ENCODE peak calls at places on chromosomes 5 and 9, in seven cellular contexts. One of them, this sample, is unnamed.

GRCh38 chr5:127306036-127306435 is 15.4 kb downstream of the MEGF10 start:
- DNase-seq in endothelial cell: no peak
- DNase-seq in fibroblast of pulmonary artery: no peak
- DNase-seq in heart right ventricle: no peak
- DNase-seq in choroid plexus epithelial cell: no peak
- DNase-seq in dorsolateral prefrontal cortex: no peak
- DNase-seq in HFF-Myc: no peak
- DNase-seq in this sample: no peak

GRCh38 chr9:13386935-13387667 is 107.6 kb upstream of the MPDZ start:
- DNase-seq in endothelial cell: no peak
- DNase-seq in fibroblast of pulmonary artery: peak
- DNase-seq in heart right ventricle: no peak
- DNase-seq in choroid plexus epithelial cell: peak
- DNase-seq in dorsolateral prefrontal cortex: no peak
- DNase-seq in HFF-Myc: no peak
- DNase-seq in this sample: peak

GRCh38 chr5:16311666-16312065 is 132.1 kb upstream of the MARCHF11 start:
- DNase-seq in endothelial cell: no peak
- DNase-seq in fibroblast of pulmonary artery: no peak
- DNase-seq in heart right ventricle: no peak
- DNase-seq in choroid plexus epithelial cell: no peak
- DNase-seq in dorsolateral prefrontal cortex: no peak
- DNase-seq in HFF-Myc: no peak
- DNase-seq in this sample: no peak

GRCh38 chr5:79077680-79078365 is 8.3 kb downstream of the BHMT2 start:
- DNase-seq in endothelial cell: no peak
- DNase-seq in fibroblast of pulmonary artery: no peak
- DNase-seq in heart right ventricle: no peak
- DNase-seq in choroid plexus epithelial cell: no peak
- DNase-seq in dorsolateral prefrontal cortex: no peak
- DNase-seq in HFF-Myc: no peak
- DNase-seq in this sample: peak

GRCh38 chr9:10843151-10843550 is 230.3 kb upstream of the PTPRD start:
- DNase-seq in endothelial cell: no peak
- DNase-seq in fibroblast of pulmonary artery: no peak
- DNase-seq in heart right ventricle: no peak
- DNase-seq in choroid plexus epithelial cell: no peak
- DNase-seq in dorsolateral prefrontal cortex: no peak
- DNase-seq in HFF-Myc: no peak
- DNase-seq in this sample: no peak

GRCh38 chr5:125412561-125413535 is 666.4 kb upstream of the ZNF608 start:
- DNase-seq in endothelial cell: peak
- DNase-seq in fibroblast of pulmonary artery: peak
- DNase-seq in heart right ventricle: peak
- DNase-seq in choroid plexus epithelial cell: peak
- DNase-seq in dorsolateral prefrontal cortex: peak
- DNase-seq in HFF-Myc: peak
- DNase-seq in this sample: peak

GRCh38 chr5:80937591-80937990 is 22.6 kb upstream of the RASGRF2 start:
- DNase-seq in endothelial cell: no peak
- DNase-seq in fibroblast of pulmonary artery: no peak
- DNase-seq in heart right ventricle: no peak
- DNase-seq in choroid plexus epithelial cell: no peak
- DNase-seq in dorsolateral prefrontal cortex: no peak
- DNase-seq in HFF-Myc: no peak
- DNase-seq in this sample: no peak

GRCh38 chr9:133351526-133351907 is 3.5 kb downstream of the RPL7A start:
- DNase-seq in endothelial cell: no peak
- DNase-seq in fibroblast of pulmonary artery: no peak
- DNase-seq in heart right ventricle: no peak
- DNase-seq in choroid plexus epithelial cell: no peak
- DNase-seq in dorsolateral prefrontal cortex: no peak
- DNase-seq in HFF-Myc: no peak
- DNase-seq in this sample: peak

GRCh38 chr5:178113141-178113787 is at the start of gene N4BP3:
- DNase-seq in endothelial cell: peak
- DNase-seq in fibroblast of pulmonary artery: peak
- DNase-seq in heart right ventricle: peak
- DNase-seq in choroid plexus epithelial cell: peak
- DNase-seq in dorsolateral prefrontal cortex: peak
- DNase-seq in HFF-Myc: no peak
- DNase-seq in this sample: peak

GRCh38 chr5:180633283-180634177 is 15.9 kb downstream of the FLT4 start:
- DNase-seq in endothelial cell: no peak
- DNase-seq in fibroblast of pulmonary artery: no peak
- DNase-seq in heart right ventricle: no peak
- DNase-seq in choroid plexus epithelial cell: no peak
- DNase-seq in dorsolateral prefrontal cortex: no peak
- DNase-seq in HFF-Myc: no peak
- DNase-seq in this sample: no peak

GRCh38 chr9:93825348-93826115 is 129.6 kb downstream of the BARX1 start:
- DNase-seq in endothelial cell: no peak
- DNase-seq in fibroblast of pulmonary artery: no peak
- DNase-seq in heart right ventricle: no peak
- DNase-seq in choroid plexus epithelial cell: no peak
- DNase-seq in dorsolateral prefrontal cortex: no peak
- DNase-seq in HFF-Myc: no peak
- DNase-seq in this sample: peak

GRCh38 chr9:132465131-132465635 is 55.2 kb downstream of the CFAP77 start:
- DNase-seq in endothelial cell: no peak
- DNase-seq in fibroblast of pulmonary artery: no peak
- DNase-seq in heart right ventricle: no peak
- DNase-seq in choroid plexus epithelial cell: no peak
- DNase-seq in dorsolateral prefrontal cortex: no peak
- DNase-seq in HFF-Myc: no peak
- DNase-seq in this sample: no peak

GRCh38 chr5:105708442-105708841 is 1962.3 kb downstream of the EFNA5 start:
- DNase-seq in endothelial cell: no peak
- DNase-seq in fibroblast of pulmonary artery: no peak
- DNase-seq in heart right ventricle: no peak
- DNase-seq in choroid plexus epithelial cell: no peak
- DNase-seq in dorsolateral prefrontal cortex: no peak
- DNase-seq in HFF-Myc: no peak
- DNase-seq in this sample: no peak

GRCh38 chr5:17185776-17186175 is 31.7 kb upstream of the BASP1 start:
- DNase-seq in endothelial cell: no peak
- DNase-seq in fibroblast of pulmonary artery: peak
- DNase-seq in heart right ventricle: no peak
- DNase-seq in choroid plexus epithelial cell: peak
- DNase-seq in dorsolateral prefrontal cortex: no peak
- DNase-seq in HFF-Myc: no peak
- DNase-seq in this sample: peak

GRCh38 chr9:4137234-4137633 is 162.6 kb downstream of the GLIS3 start:
- DNase-seq in endothelial cell: no peak
- DNase-seq in fibroblast of pulmonary artery: peak
- DNase-seq in heart right ventricle: no peak
- DNase-seq in choroid plexus epithelial cell: peak
- DNase-seq in dorsolateral prefrontal cortex: no peak
- DNase-seq in HFF-Myc: peak
- DNase-seq in this sample: peak

GRCh38 chr5:127396490-127397155 is 106.0 kb downstream of the MEGF10 start:
- DNase-seq in endothelial cell: no peak
- DNase-seq in fibroblast of pulmonary artery: no peak
- DNase-seq in heart right ventricle: no peak
- DNase-seq in choroid plexus epithelial cell: no peak
- DNase-seq in dorsolateral prefrontal cortex: no peak
- DNase-seq in HFF-Myc: no peak
- DNase-seq in this sample: peak

GRCh38 chr5:131217791-131218190 is 46.1 kb upstream of the CDC42SE2 start:
- DNase-seq in endothelial cell: no peak
- DNase-seq in fibroblast of pulmonary artery: no peak
- DNase-seq in heart right ventricle: no peak
- DNase-seq in choroid plexus epithelial cell: no peak
- DNase-seq in dorsolateral prefrontal cortex: no peak
- DNase-seq in HFF-Myc: no peak
- DNase-seq in this sample: no peak

GRCh38 chr5:20538341-20538740 is 550.3 kb upstream of the CDH18 start:
- DNase-seq in endothelial cell: no peak
- DNase-seq in fibroblast of pulmonary artery: no peak
- DNase-seq in heart right ventricle: no peak
- DNase-seq in choroid plexus epithelial cell: no peak
- DNase-seq in dorsolateral prefrontal cortex: no peak
- DNase-seq in HFF-Myc: no peak
- DNase-seq in this sample: no peak

GRCh38 chr5:171601266-171601881 is 181.9 kb downstream of the FGF18 start:
- DNase-seq in endothelial cell: no peak
- DNase-seq in fibroblast of pulmonary artery: no peak
- DNase-seq in heart right ventricle: no peak
- DNase-seq in choroid plexus epithelial cell: no peak
- DNase-seq in dorsolateral prefrontal cortex: no peak
- DNase-seq in HFF-Myc: no peak
- DNase-seq in this sample: no peak

GRCh38 chr5:170638454-170639220 is 134.8 kb downstream of the KCNIP1 start:
- DNase-seq in endothelial cell: peak
- DNase-seq in fibroblast of pulmonary artery: peak
- DNase-seq in heart right ventricle: peak
- DNase-seq in choroid plexus epithelial cell: peak
- DNase-seq in dorsolateral prefrontal cortex: peak
- DNase-seq in HFF-Myc: no peak
- DNase-seq in this sample: peak

GRCh38 chr5:6039111-6039510 is 339.2 kb downstream of the MED10 start:
- DNase-seq in endothelial cell: no peak
- DNase-seq in fibroblast of pulmonary artery: no peak
- DNase-seq in heart right ventricle: no peak
- DNase-seq in choroid plexus epithelial cell: no peak
- DNase-seq in dorsolateral prefrontal cortex: no peak
- DNase-seq in HFF-Myc: no peak
- DNase-seq in this sample: no peak

GRCh38 chr5:91079037-91079436 is 304.1 kb downstream of the ARRDC3 start:
- DNase-seq in endothelial cell: no peak
- DNase-seq in fibroblast of pulmonary artery: peak
- DNase-seq in heart right ventricle: no peak
- DNase-seq in choroid plexus epithelial cell: peak
- DNase-seq in dorsolateral prefrontal cortex: no peak
- DNase-seq in HFF-Myc: no peak
- DNase-seq in this sample: no peak

DNA sequence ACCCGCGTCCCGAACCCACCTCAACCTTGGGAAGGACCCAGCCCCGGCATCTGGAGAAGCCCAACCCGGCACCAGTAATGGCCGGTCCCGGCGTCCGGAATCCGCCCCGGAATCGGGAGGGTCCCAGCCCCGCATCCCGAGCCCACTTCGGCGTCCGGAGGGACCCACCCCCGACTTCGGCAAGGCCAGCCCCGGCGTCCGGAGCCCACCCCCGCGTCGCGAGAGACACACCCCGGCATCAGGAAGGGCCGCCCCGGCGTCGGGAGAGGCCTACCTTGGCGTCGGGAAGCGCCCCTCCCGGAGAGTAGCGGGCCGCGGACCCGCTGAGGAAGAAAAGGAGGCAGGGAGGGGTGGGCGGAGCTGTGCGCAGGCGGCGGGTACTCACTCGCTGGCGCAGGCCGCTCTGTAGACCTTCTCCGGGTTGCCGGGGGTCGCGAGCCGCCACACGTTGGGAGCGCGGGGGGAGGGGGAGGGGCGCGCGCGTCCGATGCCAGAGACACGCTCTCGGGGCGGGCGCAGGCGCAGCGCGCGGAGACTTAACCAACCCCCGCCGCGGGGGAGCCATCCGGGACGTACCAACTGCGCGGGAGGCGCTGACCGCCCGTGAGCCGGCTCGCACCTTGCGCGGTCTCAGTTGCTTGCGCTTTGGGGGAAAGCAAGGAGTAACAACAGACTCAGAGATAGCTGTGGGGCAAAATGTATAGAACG is at the start of gene UIMC1:
- DNase-seq in endothelial cell: peak
- DNase-seq in fibroblast of pulmonary artery: peak
- DNase-seq in heart right ventricle: peak
- DNase-seq in choroid plexus epithelial cell: peak
- DNase-seq in dorsolateral prefrontal cortex: peak
- DNase-seq in HFF-Myc: peak
- DNase-seq in this sample: peak
- TF ChIP-seq CTCF in endothelial cell: no peak
- TF ChIP-seq CTCF in fibroblast of pulmonary artery: no peak
- TF ChIP-seq CTCF in heart right ventricle: no peak
- TF ChIP-seq CTCF in choroid plexus epithelial cell: no peak
- TF ChIP-seq CTCF in dorsolateral prefrontal cortex: no peak
- TF ChIP-seq CTCF in HFF-Myc: no peak
- TF ChIP-seq CTCF in this sample: no peak

DNA sequence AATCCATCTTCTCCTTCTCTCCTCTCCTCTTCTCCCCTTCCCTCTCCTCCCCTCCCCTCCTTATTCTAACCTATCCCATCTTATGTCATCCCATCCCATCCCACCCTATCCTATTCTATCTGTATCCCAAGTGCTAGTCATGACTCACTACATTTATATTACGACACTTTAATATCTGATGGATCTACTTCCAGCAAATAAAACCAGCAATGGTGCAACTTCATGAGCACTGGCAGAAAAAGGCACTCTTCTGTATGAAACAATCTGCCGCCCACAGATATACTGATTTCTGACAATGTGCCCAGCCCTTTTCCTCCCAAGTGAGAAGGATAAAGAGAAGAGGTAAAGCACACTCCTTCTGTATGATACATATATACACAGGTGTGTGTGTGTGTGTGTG is 86.6 kb upstream of the ANKH start:
- DNase-seq in endothelial cell: no peak
- DNase-seq in fibroblast of pulmonary artery: peak
- DNase-seq in heart right ventricle: no peak
- DNase-seq in choroid plexus epithelial cell: no peak
- DNase-seq in dorsolateral prefrontal cortex: no peak
- DNase-seq in HFF-Myc: no peak
- DNase-seq in this sample: peak
- TF ChIP-seq CTCF in endothelial cell: no peak
- TF ChIP-seq CTCF in fibroblast of pulmonary artery: no peak
- TF ChIP-seq CTCF in heart right ventricle: no peak
- TF ChIP-seq CTCF in choroid plexus epithelial cell: no peak
- TF ChIP-seq CTCF in dorsolateral prefrontal cortex: no peak
- TF ChIP-seq CTCF in HFF-Myc: no peak
- TF ChIP-seq CTCF in this sample: no peak

DNA sequence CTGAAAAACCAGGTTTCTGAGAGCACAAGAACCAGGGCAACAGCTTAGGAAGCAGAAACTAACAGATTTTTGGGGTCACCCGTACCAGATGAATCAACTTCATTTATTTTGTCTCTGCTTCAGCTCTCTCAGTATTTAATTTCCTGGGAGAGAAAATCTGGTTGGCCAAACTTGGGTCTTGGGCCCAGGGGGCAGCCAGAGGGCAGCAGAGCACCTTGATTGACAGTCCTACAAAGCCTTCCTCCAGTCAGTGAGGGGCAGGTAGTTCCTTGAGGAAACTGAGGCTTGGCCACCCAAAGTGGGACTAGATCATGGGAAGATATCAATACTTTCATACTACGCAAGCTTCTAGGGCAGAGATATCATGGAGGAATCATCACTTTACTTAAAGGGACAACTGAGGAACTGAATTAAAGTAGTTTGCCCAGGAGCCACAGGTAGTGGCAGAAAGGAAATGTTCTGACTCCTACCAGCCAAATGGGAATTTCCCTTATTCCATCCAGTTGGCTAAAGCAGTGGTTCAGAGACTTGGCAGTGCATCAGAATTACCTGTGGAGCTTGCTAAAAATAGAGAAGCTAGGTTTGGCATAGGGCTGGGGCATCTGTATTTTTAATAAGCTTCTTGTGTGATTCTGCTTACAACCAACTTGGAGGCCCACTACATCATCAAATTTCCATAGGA is 21.5 kb upstream of the ARHGAP26 start:
- DNase-seq in endothelial cell: no peak
- DNase-seq in fibroblast of pulmonary artery: no peak
- DNase-seq in heart right ventricle: peak
- DNase-seq in choroid plexus epithelial cell: peak
- DNase-seq in dorsolateral prefrontal cortex: no peak
- DNase-seq in HFF-Myc: no peak
- DNase-seq in this sample: no peak
- TF ChIP-seq CTCF in endothelial cell: no peak
- TF ChIP-seq CTCF in fibroblast of pulmonary artery: peak
- TF ChIP-seq CTCF in heart right ventricle: peak
- TF ChIP-seq CTCF in choroid plexus epithelial cell: peak
- TF ChIP-seq CTCF in dorsolateral prefrontal cortex: peak
- TF ChIP-seq CTCF in HFF-Myc: peak
- TF ChIP-seq CTCF in this sample: peak

GRCh38 chr5:160252916-160253315 is 23.6 kb downstream of the FABP6 start:
- DNase-seq in endothelial cell: no peak
- DNase-seq in fibroblast of pulmonary artery: no peak
- DNase-seq in heart right ventricle: no peak
- DNase-seq in choroid plexus epithelial cell: no peak
- DNase-seq in dorsolateral prefrontal cortex: no peak
- DNase-seq in HFF-Myc: no peak
- DNase-seq in this sample: no peak
- TF ChIP-seq CTCF in endothelial cell: no peak
- TF ChIP-seq CTCF in fibroblast of pulmonary artery: no peak
- TF ChIP-seq CTCF in heart right ventricle: no peak
- TF ChIP-seq CTCF in choroid plexus epithelial cell: no peak
- TF ChIP-seq CTCF in dorsolateral prefrontal cortex: no peak
- TF ChIP-seq CTCF in HFF-Myc: no peak
- TF ChIP-seq CTCF in this sample: no peak

This sample was measured in osteoblast.